ENCODE peak calls at places on chromosome 5, in five cellular contexts. K, D, O, A and P are unnamed samples.

GRCh38 chr5:59036274-59036961 is 453.5 kb downstream of the RAB3C start:
- DNase-seq in K (no peak), D (peak), O (no peak), A (peak), P (no peak)

GRCh38 chr5:149932445-149933350 is 11.9 kb downstream of the PDE6A start:
- DNase-seq in K (peak), D (no peak), O (no peak), A (no peak), P (no peak)

GRCh38 chr5:142059304-142059940 is 46.6 kb upstream of the GNPDA1 start:
- DNase-seq in K (no peak), D (no peak), O (no peak), A (peak), P (no peak)

GRCh38 chr5:108655750-108656450 is 91.8 kb upstream of the FER start:
- DNase-seq in K (no peak), D (peak), O (no peak), A (peak), P (no peak)

GRCh38 chr5:137440800-137441199 is 58.3 kb downstream of the SPOCK1 start:
- DNase-seq in K (no peak), D (no peak), O (no peak), A (no peak), P (no peak)

GRCh38 chr5:96247097-96247675 is 185.9 kb downstream of the PCSK1 start:
- DNase-seq in K (no peak), D (peak), O (no peak), A (no peak), P (no peak)

GRCh38 chr5:94884294-94884693 is 265.8 kb downstream of the SLF1 start:
- DNase-seq in K (no peak), D (no peak), O (no peak), A (no peak), P (no peak)

GRCh38 chr5:158737536-158738027 is 362.1 kb downstream of the EBF1 start:
- DNase-seq in K (no peak), D (no peak), O (no peak), A (no peak), P (no peak)

GRCh38 chr5:135359374-135360165 is 39.5 kb downstream of the MACROH2A1 start:
- DNase-seq in K (no peak), D (peak), O (no peak), A (no peak), P (no peak)

GRCh38 chr5:153276151-153276550 is 214.3 kb upstream of the GRIA1 start:
- DNase-seq in K (no peak), D (peak), O (no peak), A (peak), P (no peak)

GRCh38 chr5:318341-318897 is 3.1 kb upstream of the AHRR start:
- DNase-seq in K (no peak), D (peak), O (no peak), A (peak), P (no peak)

GRCh38 chr5:1315018-1315708 is 20.3 kb upstream of the TERT start:
- DNase-seq in K (no peak), D (no peak), O (no peak), A (no peak), P (no peak)

GRCh38 chr5:111772456-111772855 is 15.5 kb upstream of the NREP start:
- DNase-seq in K (no peak), D (no peak), O (no peak), A (no peak), P (no peak)

GRCh38 chr5:126348855-126349635 is 74.2 kb upstream of the GRAMD2B start:
- DNase-seq in K (no peak), D (no peak), O (no peak), A (no peak), P (no peak)

GRCh38 chr5:15844253-15844652 is 335.3 kb downstream of the MARCHF11 start:
- DNase-seq in K (no peak), D (no peak), O (no peak), A (no peak), P (no peak)

GRCh38 chr5:170028124-170028523 is 47.8 kb upstream of the INSYN2B start:
- DNase-seq in K (no peak), D (peak), O (no peak), A (no peak), P (no peak)

GRCh38 chr5:67106626-67107342 is 89.8 kb downstream of the CD180 start:
- DNase-seq in K (no peak), D (peak), O (no peak), A (no peak), P (no peak)

GRCh38 chr5:151134228-151134627 is 23.4 kb downstream of the ANXA6 start:
- DNase-seq in K (no peak), D (no peak), O (no peak), A (no peak), P (no peak)